ENCODE peak calls at places on chromosomes 3 and 15, in nine cellular contexts. M is heart left ventricle; H is HCT116; Y is spleen; S is GM23248; I is body of pancreas; C is fibroblast of lung; Z is CD8-positive, alpha-beta memory T cell; D is ovary. B is an unnamed sample. For H3K4me1, the result is how much of the 10 kb centered on the place peaks cover.

GRCh38 chr3:119434703-119435102 is 28.7 kb downstream of the TMEM39A start:
- DNase-seq in M (no peak), H (no peak), Y (no peak), S (no peak), I (no peak), C (no peak), Z (no peak), D (no peak), B (no peak)

GRCh38 chr3:122691195-122691594 is 10.6 kb downstream of the PARP14 start:
- DNase-seq in M (no peak), H (no peak), Y (no peak), S (peak), I (peak), C (peak), Z (no peak), D (no peak), B (no peak)

GRCh38 chr3:172129868-172130751 is 90.7 kb downstream of the FNDC3B start:
- DNase-seq in M (peak), H (peak), Y (peak), S (peak), I (peak), C (peak), Z (peak), D (peak), B (peak)

GRCh38 chr3:14130707-14131106 is 5.9 kb downstream of the TMEM43 start:
- DNase-seq in M (no peak), H (no peak), Y (no peak), S (no peak), I (no peak), C (no peak), Z (no peak), D (no peak), B (no peak)

GRCh38 chr3:11794927-11795326 is 51.8 kb downstream of the TAMM41 start:
- DNase-seq in M (no peak), H (no peak), Y (no peak), S (no peak), I (no peak), C (no peak), Z (no peak), D (no peak), B (no peak)

GRCh38 chr15:28456476-28457395 is 76.0 kb downstream of the GOLGA8G start:
- DNase-seq in M (peak), H (no peak), Y (peak), S (no peak), I (peak), C (no peak), Z (no peak), D (no peak), B (peak)

GRCh38 chr3:99789322-99789721 is 28.3 kb upstream of the CMSS1 start:
- DNase-seq in M (no peak), H (peak), Y (no peak), S (peak), I (peak), C (peak), Z (no peak), D (peak), B (no peak)

GRCh38 chr15:57761562-57761961 is 55.0 kb downstream of the POLR2M start:
- DNase-seq in M (no peak), H (no peak), Y (no peak), S (peak), I (no peak), C (no peak), Z (no peak), D (no peak), B (no peak)

GRCh38 chr3:72118593-72118992 is 333.6 kb upstream of the PROK2 start:
- DNase-seq in M (no peak), H (no peak), Y (no peak), S (no peak), I (no peak), C (no peak), Z (no peak), D (no peak), B (no peak)

GRCh38 chr3:58386966-58387365 is 46.7 kb downstream of the PDHB start:
- DNase-seq in M (peak), H (no peak), Y (no peak), S (peak), I (no peak), C (peak), Z (no peak), D (no peak), B (no peak)

GRCh38 chr3:119349353-119349752 is 55.2 kb downstream of the ARHGAP31 start:
- DNase-seq in M (no peak), H (no peak), Y (no peak), S (no peak), I (no peak), C (no peak), Z (no peak), D (no peak), B (no peak)

GRCh38 chr15:78998526-78998925 is 53.7 kb upstream of the CTSH start:
- DNase-seq in M (no peak), H (no peak), Y (no peak), S (no peak), I (no peak), C (no peak), Z (no peak), D (no peak), B (no peak)

GRCh38 chr3:23044463-23044862 is 158.7 kb upstream of the UBE2E2 start:
- DNase-seq in M (no peak), H (no peak), Y (no peak), S (no peak), I (no peak), C (no peak), Z (no peak), D (no peak), B (no peak)

GRCh38 chr3:50265988-50266387 is 3.0 kb upstream of the SEMA3B start:
- DNase-seq in M (peak), H (no peak), Y (no peak), S (no peak), I (no peak), C (no peak), Z (no peak), D (peak), B (no peak)
- H3K4me1 ChIP-seq in M (half or more), H (half or more), Y (half or more), S (under half), I (half or more), C (half or more), Z (under half), D (half or more), B (half or more)

GRCh38 chr15:68333775-68334470 is 56.4 kb downstream of the FEM1B start:
- DNase-seq in M (peak), H (no peak), Y (peak), S (peak), I (no peak), C (peak), Z (no peak), D (no peak), B (peak)
- H3K27ac ChIP-seq in M (peak), H (no peak), Y (peak), S (peak), I (peak), C (peak), Z (no peak), D (no peak), B (no peak)

GRCh38 chr15:55268054-55268695 is 21.4 kb downstream of the RAB27A start:
- DNase-seq in M (no peak), H (no peak), Y (no peak), S (no peak), I (no peak), C (no peak), Z (no peak), D (no peak), B (no peak)
- H3K4me1 ChIP-seq in M (under half), H (under half), Y (half or more), S (under half), I (under half), C (under half), Z (half or more), D (under half), B (under half)

DNA sequence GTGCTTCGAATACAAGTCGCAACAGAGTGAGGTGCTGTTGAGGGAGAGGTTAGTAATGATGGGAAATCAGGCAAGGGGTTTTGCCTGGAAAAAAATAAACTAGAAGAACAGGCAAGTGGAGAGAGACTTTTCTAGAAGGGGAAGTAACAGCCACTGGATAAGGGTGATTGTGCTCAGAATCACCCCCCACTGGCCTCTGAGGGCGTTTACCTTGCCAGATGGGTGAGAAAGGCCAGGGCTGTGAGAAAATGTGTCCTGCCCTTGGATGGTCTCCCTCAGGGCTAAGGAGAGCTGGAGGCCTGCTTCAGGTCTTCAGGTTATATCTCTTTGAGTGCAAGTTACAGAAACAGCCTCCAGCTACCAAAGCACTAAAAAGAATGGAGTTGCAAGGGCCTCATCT is 151.7 kb downstream of the MEX3B start:
- DNase-seq in M (no peak), H (no peak), Y (no peak), S (no peak), I (no peak), C (no peak), Z (no peak), D (no peak), B (no peak)
- H3K27ac ChIP-seq in M (no peak), H (no peak), Y (no peak), S (no peak), I (no peak), C (no peak), Z (no peak), D (no peak), B (no peak)

GRCh38 chr15:30984542-30984941 is 6.9 kb downstream of the MTMR10 start:
- DNase-seq in M (no peak), H (no peak), Y (no peak), S (no peak), I (no peak), C (no peak), Z (no peak), D (no peak), B (no peak)
- H3K4me1 ChIP-seq in M (half or more), H (under half), Y (half or more), S (under half), I (under half), C (under half), Z (under half), D (under half), B (half or more)

GRCh38 chr3:78762121-78762520 is 1005.7 kb downstream of the ROBO1 start:
- DNase-seq in M (no peak), H (no peak), Y (no peak), S (peak), I (no peak), C (no peak), Z (no peak), D (no peak), B (no peak)

GRCh38 chr3:78754066-78754743 is 1013.6 kb downstream of the ROBO1 start:
- DNase-seq in M (no peak), H (no peak), Y (no peak), S (peak), I (no peak), C (peak), Z (no peak), D (no peak), B (no peak)

DNA sequence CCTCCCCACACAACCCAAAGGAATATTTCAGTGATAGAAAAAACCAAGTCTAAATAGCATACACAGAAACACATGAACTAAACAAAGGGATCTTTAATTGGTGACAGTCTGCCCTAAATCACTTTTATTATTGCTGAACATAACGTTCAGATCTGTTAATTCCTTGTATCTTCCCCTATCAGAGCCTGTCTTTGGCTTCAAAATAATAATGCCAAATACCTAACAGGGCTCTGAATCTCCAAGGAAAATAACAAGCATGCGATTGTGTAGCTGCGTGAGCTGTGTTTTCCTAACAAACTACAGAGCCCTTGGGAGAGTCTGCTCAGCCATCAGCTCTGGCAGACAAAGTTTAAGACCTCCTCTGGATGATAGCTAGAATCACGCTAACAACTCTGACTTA is 1010.1 kb downstream of the ROBO1 start:
- DNase-seq in M (no peak), H (no peak), Y (no peak), S (no peak), I (no peak), C (no peak), Z (no peak), D (no peak), B (no peak)
- H3K27ac ChIP-seq in M (no peak), H (no peak), Y (no peak), S (no peak), I (no peak), C (no peak), Z (no peak), D (no peak), B (no peak)

DNA sequence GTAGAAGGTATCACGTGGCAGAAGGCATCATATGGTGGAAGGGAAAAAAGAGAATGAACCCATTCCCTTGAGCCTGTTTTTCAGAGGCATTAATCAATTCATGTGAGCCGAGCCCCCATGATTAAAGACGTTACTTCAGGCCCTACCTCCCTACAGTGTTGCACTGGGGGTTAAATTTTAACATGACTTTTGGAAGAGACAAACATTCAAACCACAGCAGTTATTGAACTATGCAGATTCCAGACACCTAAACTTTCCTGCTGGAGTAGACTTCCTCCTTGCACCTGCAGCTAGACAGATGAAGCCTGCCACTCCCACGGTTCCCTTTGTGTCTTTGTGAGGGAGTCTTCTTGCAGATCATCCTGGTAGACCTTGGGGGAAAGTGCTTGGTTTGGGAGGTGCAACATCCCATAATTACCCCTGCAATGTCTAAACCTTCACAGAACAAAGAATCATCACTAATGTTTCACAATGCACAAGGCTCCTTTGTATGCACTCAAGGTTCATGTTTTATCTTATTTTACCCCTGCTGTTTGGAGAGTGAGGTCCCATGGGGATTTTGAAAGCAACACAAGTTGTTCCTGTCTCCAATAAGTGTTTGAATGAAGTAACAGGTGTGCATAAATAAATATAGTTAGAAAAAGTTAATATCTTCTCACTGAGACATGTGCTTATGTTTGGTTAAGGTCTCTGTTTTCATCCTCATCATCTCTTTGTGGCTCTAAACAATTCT is 64.9 kb upstream of the XCR1 start:
- DNase-seq in M (no peak), H (no peak), Y (no peak), S (no peak), I (no peak), C (no peak), Z (no peak), D (no peak), B (no peak)
- H3K4me1 ChIP-seq in M (under half), H (under half), Y (half or more), S (under half), I (under half), C (under half), Z (under half), D (under half), B (under half)

DNA sequence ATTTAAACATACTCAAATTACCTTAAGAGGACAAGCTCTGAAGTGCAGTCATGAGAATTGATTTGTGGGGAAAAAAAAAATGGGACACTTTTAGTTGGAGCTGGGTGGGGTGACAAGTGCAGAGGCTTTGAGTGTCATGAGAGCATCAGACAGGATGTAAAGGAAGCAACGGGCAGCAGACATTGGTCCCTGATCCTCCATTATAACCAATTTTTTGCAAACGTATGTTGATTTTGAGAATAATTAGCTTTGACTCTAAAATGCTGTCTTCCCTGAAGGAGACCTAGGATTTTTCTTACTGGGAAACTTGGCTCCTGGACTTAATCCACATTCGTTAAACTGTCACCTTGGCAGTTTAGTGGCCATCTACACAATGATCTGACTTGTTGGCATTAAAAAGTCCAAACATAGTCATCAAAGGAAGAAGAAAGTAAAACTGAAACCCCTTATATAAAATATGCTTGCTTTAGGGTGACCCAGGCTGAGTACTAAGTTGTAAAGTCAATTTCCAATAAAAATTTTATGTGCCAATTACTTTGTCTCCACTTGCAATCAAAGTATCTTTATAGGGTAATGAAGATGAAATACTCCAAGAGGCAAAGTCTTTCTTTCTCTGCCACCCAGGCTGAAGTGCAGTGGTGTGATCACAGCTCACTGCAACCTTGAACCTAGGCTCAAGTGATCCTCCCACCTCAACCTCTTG is 45.6 kb downstream of the BCL2L10 start:
- DNase-seq in M (no peak), H (no peak), Y (no peak), S (no peak), I (no peak), C (no peak), Z (no peak), D (no peak), B (no peak)
- H3K27ac ChIP-seq in M (no peak), H (no peak), Y (no peak), S (no peak), I (no peak), C (no peak), Z (no peak), D (no peak), B (no peak)